ENCODE peak calls at places on chromosomes 3 and 15, in seven cellular contexts. P is stomach, U is GM12878, G is suprapubic skin, D is HepG2, S is upper lobe of left lung, Y is transverse colon. Q is an unnamed sample.

GRCh38 chr15:74406992-74407705 is 26.6 kb downstream of the SEMA7A start:
- DNase-seq in Y (no peak), S (peak; percentile 37), U (no peak), D (peak; percentile 22), G (no peak), P (no peak), Q (no peak)

GRCh38 chr3:114363554-114364202 is 69.8 kb downstream of the TIGIT start:
- DNase-seq in S (no peak), U (no peak), G (no peak), D (no peak), P (no peak), Y (no peak), Q (no peak)

GRCh38 chr3:52216585-52217408 is 8.6 kb downstream of the TLR9 start:
- DNase-seq in D (no peak), Y (peak; percentile 89), S (peak; percentile 78), P (peak; percentile 97), U (no peak), G (peak; percentile 86), Q (no peak)

GRCh38 chr3:131048030-131048429 is 21.4 kb downstream of the NEK11 start:
- DNase-seq in P (no peak), Y (no peak), S (no peak), U (no peak), G (no peak), D (no peak), Q (no peak)

GRCh38 chr15:84910928-84911623 is 26.6 kb downstream of the SLC28A1 start:
- DNase-seq in U (no peak), S (peak; percentile 73), P (no peak), G (no peak), D (no peak), Y (peak; percentile 16), Q (no peak)

GRCh38 chr3:131699001-131699400 is 196.2 kb upstream of the MRPL3 start:
- DNase-seq in P (no peak), S (no peak), G (no peak), D (no peak), U (no peak), Y (no peak), Q (no peak)

GRCh38 chr3:97138914-97139541 is 324.6 kb downstream of the EPHA6 start:
- DNase-seq in Y (no peak), U (no peak), S (no peak), P (no peak), D (peak; percentile 23), G (no peak), Q (peak; percentile 46)

GRCh38 chr3:88221726-88222125 is 72.0 kb downstream of the C3orf38 start:
- DNase-seq in S (no peak), P (no peak), D (no peak), G (no peak), U (no peak), Y (no peak), Q (no peak)

GRCh38 chr3:116078561-116078960 is 366.7 kb downstream of the LSAMP start:
- DNase-seq in P (no peak), D (no peak), U (no peak), G (no peak), Y (no peak), S (peak; percentile 14), Q (no peak)

GRCh38 chr3:18064586-18064985 is 322.2 kb upstream of the TBC1D5 start:
- DNase-seq in S (no peak), G (no peak), P (no peak), Y (no peak), D (no peak), U (no peak), Q (no peak)

DNA sequence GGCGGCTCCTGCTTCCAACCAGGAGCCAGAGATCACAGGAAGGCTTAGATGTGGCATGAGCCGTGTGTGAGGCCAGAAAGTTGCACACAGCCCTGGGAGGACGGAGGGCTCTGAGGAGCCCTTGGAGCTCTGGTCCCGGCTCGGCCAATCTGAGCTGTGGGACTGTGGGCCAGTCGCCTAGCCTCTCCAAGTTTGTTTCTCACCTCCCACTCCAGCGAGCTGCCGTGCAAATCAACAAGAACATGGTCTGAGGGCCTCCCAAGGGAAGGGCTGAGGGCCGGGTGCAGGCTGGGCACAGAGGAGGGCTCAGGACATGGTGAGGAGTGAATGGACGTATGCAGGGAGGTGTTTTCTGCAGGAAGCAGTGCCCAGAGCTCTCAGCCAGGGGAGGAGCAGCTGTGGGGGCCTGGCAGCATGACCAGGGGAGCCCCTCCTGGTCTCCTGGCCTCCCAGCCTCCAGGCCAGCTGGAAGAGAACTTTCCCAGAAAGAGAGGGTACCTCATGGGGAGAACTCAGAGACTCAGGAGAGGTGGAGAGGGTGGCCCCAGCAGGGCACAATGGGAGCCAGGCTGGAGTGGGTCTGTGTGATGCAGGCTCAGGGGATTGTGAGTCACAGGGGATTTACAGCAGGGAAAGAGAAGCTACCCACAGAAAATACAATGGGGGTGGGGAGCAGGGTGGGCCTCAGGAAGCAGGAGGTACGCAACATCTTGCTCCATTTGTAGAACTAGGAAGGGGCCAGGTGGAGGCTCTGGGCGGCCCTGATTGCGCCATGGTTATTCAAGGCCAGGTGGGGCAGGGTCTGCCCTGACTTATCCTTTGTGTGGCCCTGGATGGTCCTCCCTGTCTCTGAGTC is 24.8 kb downstream of the PSTPIP1 start:
- DNase-seq in Y (no peak), S (no peak), U (no peak), G (no peak), P (no peak), D (no peak), Q (no peak)
- TF ChIP-seq POLR2AphosphoS5 in Y (no peak), S (no peak), U (no peak), G (no peak), P (no peak), D (no peak), Q (no peak)

GRCh38 chr3:181017690-181018089 is 28.2 kb upstream of the DNAJC19 start:
- DNase-seq in S (no peak), Y (no peak), P (no peak), D (no peak), U (no peak), G (no peak), Q (no peak)
- TF ChIP-seq EP300 in S (no peak), Y (no peak), P (no peak), D (no peak), U (no peak), G (no peak), Q (no peak)

DNA sequence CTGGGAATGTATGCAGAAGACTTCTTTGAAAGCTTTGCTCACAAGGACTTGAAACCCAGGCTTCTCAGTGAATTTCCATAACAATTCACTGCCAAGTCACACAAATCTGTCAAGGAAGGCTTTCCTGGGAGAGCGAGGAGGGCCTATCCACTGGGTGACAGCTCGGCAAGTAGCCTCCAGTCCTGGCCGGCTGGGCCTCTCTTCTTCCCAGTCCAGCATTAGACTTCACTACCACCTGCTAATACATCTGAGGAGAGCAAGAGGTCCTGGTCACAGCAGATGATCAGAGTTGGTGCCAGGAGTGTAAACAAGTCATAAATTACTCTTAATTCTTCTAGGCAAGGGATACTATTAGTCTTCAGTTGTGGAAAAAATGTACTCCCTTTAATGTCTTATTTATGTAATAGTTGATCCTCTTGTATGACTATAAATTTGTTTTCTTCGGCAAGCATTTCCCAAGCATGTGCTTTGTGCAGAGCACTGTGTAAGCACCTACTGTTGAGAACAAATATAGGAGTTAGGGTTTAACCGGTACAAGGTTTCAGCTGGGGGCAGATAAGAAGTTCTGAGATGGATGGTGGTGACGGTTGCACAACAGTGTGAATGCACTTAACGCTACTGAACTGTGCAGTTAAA is 162.9 kb downstream of the VGLL4 start:
- DNase-seq in P (peak; percentile 48), D (peak; percentile 59), G (no peak), S (no peak), Y (peak; percentile 15), U (no peak), Q (peak; percentile 89)
- H3K27ac ChIP-seq in P (peak overlapping the region; percentile 67), D (peak overlapping the region; percentile 41), G (peak overlapping the region; percentile 4), S (peak overlapping the region; percentile 25), Y (peak overlapping the region; percentile 56), U (no peak overlapping the region), Q (peak overlapping the region; percentile 76)

DNA sequence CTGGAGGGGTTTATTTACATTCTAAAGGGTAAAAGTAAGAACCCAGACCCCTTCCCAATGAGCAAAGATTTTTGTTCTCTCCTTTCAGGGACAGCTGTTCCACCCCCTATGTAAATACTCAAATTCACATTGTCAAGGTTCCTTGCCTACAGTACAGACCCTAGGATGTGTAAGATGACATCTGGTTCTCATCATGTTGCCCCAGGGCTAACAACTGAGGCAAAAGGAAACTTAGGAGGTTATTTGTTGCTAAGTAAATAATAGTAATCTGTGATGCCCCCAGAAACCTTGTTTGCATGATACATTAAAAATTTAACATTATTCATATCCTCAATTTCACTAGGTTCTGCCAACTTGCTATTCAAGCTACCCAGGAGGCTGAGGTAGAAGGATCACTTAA is 135.0 kb upstream of the CCNL1 start:
- DNase-seq in P (no peak), G (no peak), D (no peak), S (no peak), Y (no peak), U (no peak), Q (no peak)
- TF ChIP-seq POLR2AphosphoS5 in P (no peak), G (no peak), D (no peak), S (no peak), Y (no peak), U (no peak), Q (no peak)

GRCh38 chr15:25947336-25948080 is 84.4 kb upstream of the ATP10A start:
- DNase-seq in D (no peak), U (no peak), S (no peak), P (no peak), G (no peak), Y (no peak), Q (no peak)
- TF ChIP-seq EP300 in D (no peak), U (no peak), S (no peak), P (no peak), G (no peak), Y (no peak), Q (no peak)

GRCh38 chr3:62318365-62318751 is 55.0 kb downstream of the FEZF2 start:
- DNase-seq in G (no peak), S (no peak), Y (no peak), U (no peak), P (no peak), D (no peak), Q (no peak)
- H3K27ac ChIP-seq in G (peak overlapping the region; percentile 85), S (peak overlapping the region; percentile 49), Y (peak overlapping the region; percentile 62), U (no peak overlapping the region), P (no peak overlapping the region), D (no peak overlapping the region), Q (peak overlapping the region; percentile 66)

DNA sequence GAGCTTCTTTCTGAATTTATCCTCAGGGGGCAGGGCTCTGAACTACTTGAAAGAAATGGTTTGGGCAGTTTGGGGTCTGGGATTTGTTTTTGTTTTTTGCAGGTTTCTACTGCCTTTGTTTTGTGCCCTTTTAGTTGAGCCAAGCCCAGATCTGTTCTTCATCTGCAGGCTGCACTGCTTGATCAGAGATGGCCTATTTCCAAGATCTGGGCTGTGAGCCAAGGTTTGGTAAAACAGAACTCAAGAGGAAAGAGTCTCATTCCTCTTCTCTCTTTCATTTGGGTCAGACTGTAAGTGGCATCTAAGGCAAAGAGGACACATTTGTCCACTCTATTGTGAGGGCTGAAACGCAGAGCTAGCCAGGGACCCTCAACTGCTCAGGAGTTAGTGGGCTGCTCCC is 104.3 kb upstream of the UBE3A start:
- DNase-seq in S (no peak), D (no peak), U (no peak), Y (peak; percentile 31), P (no peak), G (no peak), Q (peak; percentile 90)
- TF ChIP-seq POLR2AphosphoS5 in S (no peak), D (no peak), U (no peak), Y (peak; percentile 17), P (no peak), G (no peak), Q (peak; percentile 67)

GRCh38 chr15:60397772-60398445 is at the start of gene ANXA2:
- DNase-seq in P (peak; percentile 87), G (peak; percentile 93), U (no peak), D (no peak), S (peak; percentile 97), Y (peak; percentile 92), Q (peak; percentile 95)
- TF ChIP-seq EP300 in P (no peak), G (no peak), U (no peak), D (no peak), S (peak; percentile 63), Y (peak; percentile 62), Q (no peak)